ENCODE peak calls at places on chromosomes 2 and 18, in nine cellular contexts. O is PC-9, J is GM23248, C is PC-3, U is GM23338, V is hepatocyte, Q is HCT116, I is SK-N-SH, P is MM.1S. H is an unnamed sample.

GRCh38 chr2:213306320-213306942 is 22.2 kb downstream of the SPAG16 start:
- DNase-seq in O (no peak), J (peak; percentile 66), C (no peak), U (no peak), V (peak; percentile 13), Q (no peak), I (no peak), P (no peak), H (no peak)

GRCh38 chr2:179571141-179571713 is 290.2 kb downstream of the ZNF385B start:
- DNase-seq in O (no peak), J (no peak), C (no peak), U (no peak), V (no peak), Q (no peak), I (no peak), P (no peak), H (no peak)

GRCh38 chr2:65350714-65351113 is 81.7 kb downstream of the SPRED2 start:
- DNase-seq in O (no peak), J (peak; percentile 37), C (no peak), U (peak; percentile 76), V (no peak), Q (no peak), I (no peak), P (peak; percentile 30), H (peak; percentile 70)

GRCh38 chr2:104434363-104434792 is 419.5 kb upstream of the POU3F3 start:
- DNase-seq in O (no peak), J (peak; percentile 1), C (no peak), U (peak; percentile 83), V (peak; percentile 43), Q (no peak), I (peak; percentile 54), P (peak; percentile 35), H (no peak)

GRCh38 chr2:36329746-36330145 is 25.8 kb upstream of the CRIM1 start:
- DNase-seq in O (no peak), J (peak; percentile 89), C (peak; percentile 58), U (peak; percentile 16), V (no peak), Q (no peak), I (no peak), P (no peak), H (no peak)

GRCh38 chr18:34901299-34901698 is 139.9 kb upstream of the MAPRE2 start:
- DNase-seq in O (no peak), J (peak; percentile 24), C (peak; percentile 13), U (no peak), V (no peak), Q (no peak), I (no peak), P (no peak), H (no peak)

GRCh38 chr2:150625741-150626140 is 138.3 kb upstream of the RND3 start:
- DNase-seq in O (no peak), J (no peak), C (no peak), U (no peak), V (no peak), Q (no peak), I (no peak), P (no peak), H (no peak)

GRCh38 chr2:58107803-58108710 is 61.5 kb downstream of the VRK2 start:
- DNase-seq in O (peak; percentile 53), J (peak; percentile 94), C (peak; percentile 93), U (peak; percentile 4), V (peak; percentile 35), Q (peak; percentile 83), I (no peak), P (no peak), H (no peak)

GRCh38 chr2:118103963-118104942 is 16.0 kb downstream of the INSIG2 start:
- DNase-seq in O (no peak), J (no peak), C (no peak), U (no peak), V (no peak), Q (no peak), I (no peak), P (no peak), H (no peak)

GRCh38 chr2:7015007-7015950 is 98.1 kb downstream of the RNF144A start:
- DNase-seq in O (no peak), J (peak; percentile 21), C (no peak), U (no peak), V (no peak), Q (no peak), I (peak; percentile 70), P (no peak), H (no peak)

GRCh38 chr2:236172866-236173733 is 4.9 kb upstream of the GBX2 start:
- DNase-seq in O (no peak), J (no peak), C (no peak), U (peak; percentile 67), V (no peak), Q (no peak), I (peak; percentile 50), P (no peak), H (no peak)

GRCh38 chr2:23452853-23453420 is 68.0 kb downstream of the KLHL29 start:
- DNase-seq in O (no peak), J (no peak), C (no peak), U (no peak), V (no peak), Q (no peak), I (no peak), P (no peak), H (no peak)

GRCh38 chr2:122652670-122653069 is 897.2 kb downstream of the TSN start:
- DNase-seq in O (no peak), J (no peak), C (no peak), U (no peak), V (no peak), Q (no peak), I (no peak), P (no peak), H (no peak)

DNA sequence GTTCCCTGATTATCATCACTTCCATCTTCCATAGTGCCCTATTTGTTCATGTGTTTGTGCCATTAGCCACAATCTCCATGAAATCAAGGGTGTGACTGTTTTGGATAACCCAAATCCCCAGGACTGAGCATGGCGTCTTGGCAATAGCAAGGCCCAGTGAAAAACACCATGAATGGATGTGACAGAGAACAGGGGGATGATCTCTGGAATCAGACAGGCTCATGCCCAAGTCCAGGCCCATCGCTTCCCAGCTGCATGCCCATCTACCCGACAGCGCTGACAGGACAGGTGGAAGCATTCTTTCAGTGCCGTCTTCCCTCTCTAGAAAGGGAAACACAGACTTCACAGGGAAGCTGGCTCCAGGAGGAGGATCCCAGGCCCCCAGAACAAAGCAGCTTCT is 50.0 kb downstream of the HDLBP start:
- DNase-seq in O (no peak), J (no peak), C (no peak), U (no peak), V (no peak), Q (no peak), I (no peak), P (no peak), H (no peak)
- H4K20me1 ChIP-seq in O (peaks cover 77% of the 10 kb centered on the region), J (peaks cover 26% of the 10 kb centered on the region), C (peaks cover 32% of the 10 kb centered on the region), U (peaks cover 43% of the 10 kb centered on the region), V (peaks cover 86% of the 10 kb centered on the region), Q (peaks cover 7% of the 10 kb centered on the region), I (peaks cover 82% of the 10 kb centered on the region), P (no peaks in the 10 kb centered on the region), H (peaks cover 30% of the 10 kb centered on the region)

GRCh38 chr2:231033147-231034132 is 3.9 kb upstream of the C2orf72 start:
- DNase-seq in O (no peak), J (no peak), C (no peak), U (no peak), V (no peak), Q (no peak), I (no peak), P (no peak), H (no peak)

GRCh38 chr2:231029563-231029962 is 7.8 kb upstream of the C2orf72 start:
- DNase-seq in O (no peak), J (no peak), C (no peak), U (no peak), V (no peak), Q (no peak), I (no peak), P (no peak), H (no peak)

GRCh38 chr2:231034291-231034882 is 2.9 kb upstream of the C2orf72 start:
- DNase-seq in O (no peak), J (no peak), C (no peak), U (no peak), V (peak; percentile 43), Q (no peak), I (no peak), P (no peak), H (peak; percentile 58)

GRCh38 chr2:231030725-231031124 is 6.6 kb upstream of the C2orf72 start:
- DNase-seq in O (no peak), J (no peak), C (no peak), U (no peak), V (no peak), Q (no peak), I (no peak), P (no peak), H (no peak)

DNA sequence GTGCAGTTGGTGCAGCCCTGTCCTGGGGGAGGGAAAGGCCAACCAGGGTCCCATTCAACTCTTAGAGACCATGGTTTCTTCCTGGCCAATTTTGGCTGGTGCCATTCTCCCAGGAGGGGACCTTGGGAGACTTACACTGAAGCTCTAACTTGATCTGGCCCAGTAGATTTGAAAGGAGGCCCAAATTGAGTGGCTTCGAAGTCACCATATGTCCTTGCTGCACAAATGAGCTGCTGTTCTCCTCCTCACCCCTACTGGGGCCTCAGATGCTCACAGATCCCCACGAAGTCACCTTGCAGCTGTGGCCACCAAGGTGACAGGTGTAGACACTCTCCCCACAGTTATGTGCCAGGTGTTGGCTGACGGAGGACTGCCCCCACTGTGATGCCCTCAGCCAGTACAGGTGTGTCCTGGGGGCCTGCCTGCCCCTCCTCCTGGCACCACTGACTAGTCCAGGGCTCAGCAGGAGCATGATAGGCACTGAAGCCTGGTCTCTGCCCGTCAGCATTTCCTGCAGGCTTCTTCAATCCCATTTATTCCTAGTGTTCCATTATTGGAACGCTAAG is 4.7 kb upstream of the C2orf72 start:
- DNase-seq in O (no peak), J (no peak), C (no peak), U (no peak), V (no peak), Q (no peak), I (no peak), P (peak; percentile 24), H (no peak)
- H3K27me3 ChIP-seq in O (peaks cover 9% of the 10 kb centered on the region), J (peaks cover 42% of the 10 kb centered on the region), C (peaks cover 13% of the 10 kb centered on the region), U (peaks cover 33% of the 10 kb centered on the region), V (no peaks in the 10 kb centered on the region), Q (no peaks in the 10 kb centered on the region), I (peaks cover 30% of the 10 kb centered on the region), P (peaks cover 7% of the 10 kb centered on the region), H (no peaks in the 10 kb centered on the region)

GRCh38 chr2:174482854-174483253 is 4.0 kb downstream of the GPR155 start:
- DNase-seq in O (no peak), J (no peak), C (no peak), U (no peak), V (no peak), Q (no peak), I (no peak), P (no peak), H (no peak)
- H3K9me2 ChIP-seq in O (no peaks in the 10 kb centered on the region), J (no peaks in the 10 kb centered on the region), C (no peaks in the 10 kb centered on the region), U (no peaks in the 10 kb centered on the region), V (no peaks in the 10 kb centered on the region), Q (no peaks in the 10 kb centered on the region), I (no peaks in the 10 kb centered on the region), P (no peaks in the 10 kb centered on the region), H (peaks cover 2% of the 10 kb centered on the region)

GRCh38 chr2:239393941-239394340 is 6.9 kb downstream of the HDAC4 start:
- DNase-seq in O (no peak), J (peak; percentile 37), C (no peak), U (no peak), V (no peak), Q (no peak), I (no peak), P (no peak), H (no peak)
- H4K20me1 ChIP-seq in O (peaks cover 47% of the 10 kb centered on the region), J (no peaks in the 10 kb centered on the region), C (peaks cover 4% of the 10 kb centered on the region), U (peaks cover 51% of the 10 kb centered on the region), V (peaks cover 36% of the 10 kb centered on the region), Q (no peaks in the 10 kb centered on the region), I (peaks cover 17% of the 10 kb centered on the region), P (no peaks in the 10 kb centered on the region), H (peaks cover 49% of the 10 kb centered on the region)

H was measured in Karpas-422.